ENCODE peak calls at places on chromosomes 5 and 9, in six cellular contexts. S, J, T, E, M and U are unnamed samples.

GRCh38 chr9:76453785-76454184 is 5.2 kb upstream of the GCNT1 start:
- DNase-seq in S (no peak), T (no peak), E (no peak), M (no peak), J (no peak), U (no peak)

GRCh38 chr5:96064905-96065304 is 103.3 kb upstream of the ELL2 start:
- DNase-seq in T (no peak), J (no peak), E (no peak), S (no peak), M (peak), U (no peak)

GRCh38 chr9:98168952-98169488 is 23.4 kb downstream of the CORO2A start:
- DNase-seq in E (peak), J (peak), S (peak), T (no peak), M (no peak), U (peak)

GRCh38 chr5:125210241-125210947 is 464.0 kb upstream of the ZNF608 start:
- DNase-seq in E (no peak), T (no peak), J (no peak), S (no peak), M (no peak), U (no peak)

GRCh38 chr5:6593148-6594016 is 39.5 kb downstream of the NSUN2 start:
- DNase-seq in S (no peak), E (no peak), T (no peak), M (no peak), J (no peak), U (no peak)

GRCh38 chr5:177470759-177471536 is 2.5 kb downstream of the DBN1 start:
- DNase-seq in J (no peak), T (no peak), E (no peak), M (no peak), S (no peak), U (no peak)

GRCh38 chr9:98899399-98900056 is 44.2 kb upstream of the COL15A1 start:
- DNase-seq in T (peak), J (no peak), M (no peak), E (no peak), S (no peak), U (peak)

GRCh38 chr9:101977614-101978210 is 239.3 kb upstream of the GRIN3A start:
- DNase-seq in T (no peak), M (peak), E (no peak), J (no peak), S (no peak), U (no peak)

GRCh38 chr5:98777295-98777694 is 3.8 kb downstream of the RGMB start:
- DNase-seq in S (no peak), J (no peak), E (no peak), T (no peak), M (no peak), U (no peak)

GRCh38 chr5:142186821-142187594 is 78.4 kb downstream of the NDFIP1 start:
- DNase-seq in S (no peak), T (no peak), E (no peak), J (no peak), M (no peak), U (no peak)

GRCh38 chr5:180607861-180608571 is 16.7 kb upstream of the SCGB3A1 start:
- DNase-seq in S (no peak), J (no peak), T (no peak), M (no peak), E (no peak), U (no peak)

GRCh38 chr5:73948720-73949119 is 322.7 kb downstream of the ARHGEF28 start:
- DNase-seq in M (no peak), S (no peak), E (no peak), J (no peak), T (no peak), U (no peak)

GRCh38 chr9:108356806-108357205 is 499.0 kb downstream of the ACTL7B start:
- DNase-seq in T (no peak), M (no peak), S (no peak), E (no peak), J (no peak), U (no peak)

GRCh38 chr5:110356687-110357086 is 369.8 kb downstream of the TMEM232 start:
- DNase-seq in J (no peak), E (no peak), T (no peak), S (no peak), M (no peak), U (no peak)

GRCh38 chr9:133996531-133997520 is 4.7 kb upstream of the VAV2 start:
- DNase-seq in M (no peak), E (no peak), S (no peak), J (no peak), T (no peak), U (no peak)
- TF ChIP-seq CTCF in M (no peak), E (no peak), S (no peak), J (no peak), T (no peak), U (no peak)

DNA sequence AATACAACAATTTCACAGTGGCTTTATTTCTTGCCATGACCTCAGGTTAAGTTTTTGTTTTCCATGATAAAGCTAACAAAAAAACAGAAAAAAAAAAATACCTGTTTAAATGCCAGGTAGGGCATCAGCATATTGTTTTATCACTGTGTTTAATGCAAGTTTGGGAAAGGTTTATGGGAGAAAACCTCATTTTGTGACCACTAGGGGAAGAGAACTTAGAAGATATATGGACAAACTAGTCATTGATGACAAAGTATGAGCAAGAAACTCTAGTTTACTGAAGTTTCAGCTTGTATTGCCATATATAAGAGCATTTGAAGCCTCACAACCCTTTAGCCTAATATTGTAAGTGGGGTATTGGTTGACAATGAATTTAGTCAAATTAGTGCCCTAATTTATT is 1431.4 kb upstream of the CDH18 start:
- DNase-seq in M (no peak), E (no peak), T (no peak), J (no peak), S (no peak), U (no peak)
- TF ChIP-seq CTCF in M (no peak), E (no peak), T (no peak), J (no peak), S (peak), U (no peak)

DNA sequence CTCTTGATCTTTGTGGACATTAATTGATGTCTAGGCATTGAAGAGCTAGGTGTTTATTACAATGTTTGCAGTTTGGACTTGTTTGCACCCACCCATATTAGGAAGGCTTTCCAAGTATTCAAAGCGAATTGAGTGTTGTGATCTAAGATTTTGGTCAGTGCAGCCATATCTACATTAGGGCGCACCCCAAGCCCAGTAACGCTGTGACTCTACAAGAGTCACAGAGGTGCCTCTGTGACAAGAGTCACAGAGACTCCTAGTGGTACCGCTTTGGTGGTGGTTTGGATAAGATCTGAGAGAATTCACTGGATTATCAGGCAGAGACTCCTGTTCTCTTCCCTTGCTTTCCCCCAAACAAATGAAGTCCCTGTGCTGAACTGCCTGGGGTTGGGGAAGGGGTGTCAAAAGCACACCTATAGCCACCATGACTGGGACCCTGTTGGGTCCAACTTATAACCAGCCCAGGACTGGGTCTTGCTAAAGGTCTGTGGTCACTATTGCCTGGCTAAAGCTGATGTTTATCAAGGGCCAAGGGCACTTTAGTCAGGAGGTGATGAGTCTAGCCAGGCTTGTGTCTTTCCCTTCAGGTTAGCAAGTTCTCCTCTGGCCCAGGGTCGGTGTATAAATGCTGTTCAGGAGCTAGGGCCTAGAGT is 114.1 kb upstream of the RIOK2 start:
- DNase-seq in S (peak), J (peak), T (no peak), M (peak), E (no peak), U (no peak)
- TF ChIP-seq CTCF in S (peak), J (peak), T (peak), M (peak), E (peak), U (no peak)

GRCh38 chr9:120612218-120612617 is 32.3 kb upstream of the CDK5RAP2 start:
- DNase-seq in T (no peak), S (no peak), M (no peak), J (no peak), E (no peak), U (no peak)
- TF ChIP-seq CTCF in T (peak), S (no peak), M (no peak), J (no peak), E (no peak), U (no peak)

DNA sequence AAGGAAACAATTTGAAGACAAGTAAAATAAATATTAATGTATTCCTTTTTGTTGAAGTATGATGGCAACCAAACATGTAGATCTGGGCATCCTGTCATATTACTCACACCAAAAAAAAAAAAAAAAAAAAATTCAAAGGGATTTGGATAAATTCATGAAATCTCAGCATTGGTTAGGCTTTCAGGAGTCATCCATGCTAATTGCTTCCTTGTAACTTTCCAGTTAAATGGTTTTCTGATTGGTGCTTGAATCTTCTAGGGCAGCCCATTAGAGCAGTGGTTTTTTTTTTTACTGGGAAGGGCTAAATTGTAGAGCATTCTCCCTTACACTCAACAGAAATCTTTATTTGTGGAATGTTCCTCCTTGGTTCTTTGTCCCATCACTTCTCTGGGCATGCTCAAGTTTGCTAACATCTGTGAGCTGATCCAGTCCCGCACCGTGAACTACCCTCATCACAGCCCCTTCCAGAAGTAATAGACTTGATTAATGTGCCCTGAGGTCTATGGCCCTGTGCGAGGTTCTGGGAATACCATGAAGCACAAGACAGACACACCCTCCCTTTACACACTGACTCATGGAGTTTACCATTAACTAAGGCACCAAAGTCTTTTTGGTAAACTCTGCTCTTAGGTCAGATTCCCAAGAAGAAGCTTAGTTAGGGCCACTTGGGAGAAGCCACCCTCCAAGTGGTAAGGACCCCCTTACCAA is 56.0 kb downstream of the RGS3 start:
- DNase-seq in J (no peak), T (no peak), M (peak), E (no peak), S (no peak), U (no peak)
- TF ChIP-seq CTCF in J (no peak), T (no peak), M (no peak), E (no peak), S (no peak), U (no peak)

DNA sequence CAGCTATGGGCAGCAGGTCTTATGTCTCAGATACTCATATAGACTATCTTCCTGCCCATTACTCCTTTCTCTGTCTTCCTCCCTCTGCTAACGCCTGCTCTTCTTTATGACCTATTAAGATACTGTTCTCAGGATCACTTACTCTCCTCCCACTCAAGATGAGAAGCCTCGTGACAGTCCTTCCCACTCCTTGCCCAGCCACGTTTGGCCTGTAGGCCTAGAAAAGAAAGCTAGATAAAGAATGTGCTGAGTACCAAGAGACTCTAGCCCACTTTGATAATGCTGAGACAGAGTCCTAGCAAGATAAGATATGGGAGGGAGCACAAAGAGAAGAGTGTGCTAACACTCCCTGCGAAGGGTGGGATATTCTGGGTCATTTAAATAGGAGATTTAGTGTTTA is 6.8 kb upstream of the DENND4C start:
- DNase-seq in E (no peak), M (no peak), J (no peak), S (no peak), T (no peak), U (no peak)
- TF ChIP-seq CTCF in E (no peak), M (no peak), J (no peak), S (no peak), T (no peak), U (no peak)

GRCh38 chr5:106454651-106455415 is 1215.9 kb downstream of the EFNA5 start:
- DNase-seq in M (peak), S (peak), T (no peak), E (no peak), J (peak), U (no peak)
- TF ChIP-seq CTCF in M (peak), S (peak), T (peak), E (peak), J (peak), U (no peak)

DNA sequence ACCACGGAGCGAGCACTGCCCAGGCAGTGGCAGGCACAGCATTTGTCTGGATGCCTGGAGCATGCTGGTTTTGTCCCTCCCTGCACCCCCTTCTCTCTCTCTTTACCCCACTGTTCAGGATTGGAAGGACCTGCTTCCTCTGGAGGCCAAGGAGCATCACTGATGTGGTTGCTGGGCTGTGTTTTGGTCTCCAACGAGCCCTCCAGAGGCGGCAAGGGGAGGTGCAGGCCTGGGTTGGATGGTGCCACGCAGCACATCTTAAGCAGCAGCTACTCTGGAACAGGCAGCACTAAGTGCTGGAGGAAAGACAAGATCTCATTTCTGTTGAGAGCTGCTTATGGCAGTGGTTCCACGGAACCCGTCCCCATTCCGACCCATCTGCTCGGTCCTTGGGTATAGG is 139.6 kb downstream of the CMYA5 start:
- DNase-seq in E (no peak), M (no peak), T (no peak), S (peak), J (peak), U (no peak)
- TF ChIP-seq CTCF in E (peak), M (no peak), T (peak), S (peak), J (peak), U (no peak)